ENCODE peak calls at places on chromosome 17, in nine cellular contexts. U is SHP77 treated with DMSO at 0.1 percent for 48 hours; J is activated CD4-positive, alpha-beta T cell treated with anti-CD3 and anti-CD28 coated beads for 36 hours; L is GM23248; D is posterior cingulate gyrus; T is globus pallidus; G is A172; I is lung microvascular endothelial cell; A is MCF 10A. W is an unnamed sample.

GRCh38 chr17:41773190-41773588 is 13.3 kb downstream of the JUP start:
- DNase-seq in U (peak), J (no peak), L (peak), D (no peak), T (no peak), G (peak), I (peak), A (peak), W (peak)

GRCh38 chr17:73365203-73365933 is 53.6 kb upstream of the CDC42EP4 start:
- DNase-seq in U (no peak), J (no peak), L (peak), D (no peak), T (no peak), G (no peak), I (no peak), A (no peak), W (no peak)

GRCh38 chr17:142102-142661 is 4.8 kb downstream of the SCGB1C2 start:
- DNase-seq in U (peak), J (peak), L (peak), D (no peak), T (no peak), G (peak), I (peak), A (peak), W (no peak)

GRCh38 chr17:16915752-16916556 is 56.0 kb downstream of the TNFRSF13B start:
- DNase-seq in U (peak), J (peak), L (peak), D (peak), T (peak), G (peak), I (peak), A (peak), W (peak)

GRCh38 chr17:2369551-2370210 is 31.2 kb downstream of the MNT start:
- DNase-seq in U (no peak), J (no peak), L (no peak), D (no peak), T (no peak), G (no peak), I (no peak), A (no peak), W (no peak)

GRCh38 chr17:45338023-45338781 is 21.4 kb upstream of the MAP3K14 start:
- DNase-seq in U (no peak), J (no peak), L (no peak), D (no peak), T (no peak), G (no peak), I (peak), A (no peak), W (no peak)

GRCh38 chr17:30950189-30950588 is 20.6 kb upstream of the RNF135 start:
- DNase-seq in U (no peak), J (no peak), L (no peak), D (no peak), T (no peak), G (no peak), I (no peak), A (no peak), W (no peak)

GRCh38 chr17:68600123-68600880 is 865 bp downstream of the FAM20A start:
- DNase-seq in U (no peak), J (peak), L (peak), D (no peak), T (no peak), G (no peak), I (no peak), A (no peak), W (no peak)

GRCh38 chr17:10735821-10736220 is 6.0 kb upstream of the TMEM220 start:
- DNase-seq in U (no peak), J (no peak), L (no peak), D (no peak), T (no peak), G (no peak), I (no peak), A (no peak), W (no peak)

GRCh38 chr17:55462711-55463110 is 41.1 kb upstream of the MMD start:
- DNase-seq in U (no peak), J (no peak), L (no peak), D (no peak), T (no peak), G (no peak), I (no peak), A (no peak), W (no peak)

GRCh38 chr17:79836952-79837887 is 2.0 kb downstream of the CBX4 start:
- DNase-seq in U (no peak), J (peak), L (peak), D (no peak), T (no peak), G (peak), I (no peak), A (peak), W (no peak)

GRCh38 chr17:2718150-2718938 is 6.8 kb upstream of the CLUH start:
- DNase-seq in U (no peak), J (peak), L (no peak), D (no peak), T (no peak), G (peak), I (no peak), A (peak), W (no peak)

GRCh38 chr17:74446551-74447500 is 14.9 kb downstream of the GPRC5C start:
- DNase-seq in U (no peak), J (peak), L (peak), D (no peak), T (no peak), G (no peak), I (no peak), A (peak), W (no peak)

GRCh38 chr17:54736573-54736972 is 164.1 kb upstream of the TOM1L1 start:
- DNase-seq in U (no peak), J (no peak), L (no peak), D (no peak), T (no peak), G (no peak), I (no peak), A (no peak), W (no peak)

GRCh38 chr17:59800530-59800942 is 92.2 kb downstream of the TUBD1 start:
- DNase-seq in U (no peak), J (peak), L (no peak), D (no peak), T (no peak), G (peak), I (peak), A (no peak), W (no peak)

GRCh38 chr17:68210570-68210969 is 37.3 kb upstream of the AMZ2 start:
- DNase-seq in U (no peak), J (no peak), L (no peak), D (no peak), T (no peak), G (no peak), I (no peak), A (no peak), W (no peak)

GRCh38 chr17:82332669-82333278 is 792 bp downstream of the SECTM1 start:
- DNase-seq in U (no peak), J (peak), L (peak), D (peak), T (peak), G (no peak), I (peak), A (peak), W (no peak)

GRCh38 chr17:17782425-17783120 is 54.2 kb downstream of the SREBF1 start:
- DNase-seq in U (no peak), J (peak), L (peak), D (peak), T (no peak), G (no peak), I (no peak), A (peak), W (no peak)

GRCh38 chr17:50396261-50397110 is 837 bp downstream of the LRRC59 start:
- DNase-seq in U (no peak), J (peak), L (peak), D (no peak), T (no peak), G (peak), I (peak), A (peak), W (peak)

GRCh38 chr17:51275381-51275780 is 15.0 kb downstream of the UTP18 start:
- DNase-seq in U (no peak), J (no peak), L (peak), D (no peak), T (no peak), G (peak), I (peak), A (no peak), W (peak)

GRCh38 chr17:34740516-34740915 is 161.1 kb downstream of the TMEM132E start:
- DNase-seq in U (no peak), J (no peak), L (no peak), D (no peak), T (no peak), G (no peak), I (no peak), A (no peak), W (no peak)

GRCh38 chr17:35740216-35740615 is 8.8 kb downstream of the RASL10B start:
- DNase-seq in U (no peak), J (no peak), L (no peak), D (no peak), T (no peak), G (no peak), I (no peak), A (no peak), W (no peak)

GRCh38 chr17:66165537-66166123 is 26.3 kb downstream of the CEP112 start:
- DNase-seq in U (no peak), J (no peak), L (peak), D (no peak), T (peak), G (peak), I (peak), A (peak), W (peak)

GRCh38 chr17:42833771-42834422 is 700 bp downstream of the PSME3 start:
- DNase-seq in U (no peak), J (no peak), L (peak), D (no peak), T (no peak), G (no peak), I (no peak), A (no peak), W (no peak)

GRCh38 chr17:68657166-68657940 is 56.2 kb upstream of the FAM20A start:
- DNase-seq in U (no peak), J (no peak), L (peak), D (no peak), T (peak), G (no peak), I (no peak), A (no peak), W (no peak)

GRCh38 chr17:69763503-69763902 is 311.5 kb upstream of the KCNJ16 start:
- DNase-seq in U (no peak), J (no peak), L (peak), D (no peak), T (no peak), G (peak), I (peak), A (peak), W (no peak)

GRCh38 chr17:77834170-77835115 is 124.1 kb upstream of the TNRC6C start:
- DNase-seq in U (no peak), J (peak), L (peak), D (no peak), T (no peak), G (peak), I (peak), A (peak), W (no peak)

GRCh38 chr17:78168906-78169793 is 769 bp downstream of the SYNGR2 start:
- DNase-seq in U (no peak), J (peak), L (peak), D (peak), T (peak), G (peak), I (peak), A (peak), W (no peak)

W was measured in GM04504.